ENCODE peak calls at places on chromosomes 7 and 10, in nine cellular contexts. I is SW480; B is RCC 7860; U is DND-41; G is fibroblast of lung; E is stimulated activated CD4-positive, alpha-beta T cell treated with anti-CD3 and anti-CD28 coated beads, Interleukin-4, amount 100 ng/mL, for 48 hours; C is KG1; H is frontal cortex; V is G401. W is an unnamed sample.

GRCh38 chr7:159103382-159104187 is 41.1 kb downstream of the VIPR2 start:
- DNase-seq in I (no peak), B (no peak), U (no peak), G (no peak), E (no peak), C (no peak), H (no peak), V (no peak), W (no peak)

GRCh38 chr7:116772926-116773749 is 89.2 kb upstream of the CAPZA2 start:
- DNase-seq in I (no peak), B (peak), U (no peak), G (no peak), E (no peak), C (no peak), H (no peak), V (no peak), W (no peak)

GRCh38 chr10:131654471-131655087 is 246.2 kb upstream of the PPP2R2D start:
- DNase-seq in I (no peak), B (no peak), U (no peak), G (no peak), E (no peak), C (no peak), H (no peak), V (no peak), W (no peak)

GRCh38 chr7:119720541-119720940 is 552.4 kb upstream of the KCND2 start:
- DNase-seq in I (no peak), B (peak), U (no peak), G (peak), E (no peak), C (no peak), H (no peak), V (no peak), W (peak)

GRCh38 chr7:16423761-16424160 is 2.4 kb upstream of the CRPPA start:
- DNase-seq in I (no peak), B (no peak), U (no peak), G (no peak), E (no peak), C (no peak), H (no peak), V (no peak), W (peak)

GRCh38 chr7:95396136-95397032 is at the start of gene PON3:
- DNase-seq in I (no peak), B (no peak), U (no peak), G (no peak), E (peak), C (no peak), H (no peak), V (no peak), W (no peak)

GRCh38 chr7:119802147-119802546 is 470.8 kb upstream of the KCND2 start:
- DNase-seq in I (no peak), B (no peak), U (no peak), G (no peak), E (no peak), C (no peak), H (no peak), V (no peak), W (no peak)

GRCh38 chr10:13705526-13706169 is 118.9 kb downstream of the PRPF18 start:
- DNase-seq in I (no peak), B (no peak), U (no peak), G (peak), E (no peak), C (no peak), H (no peak), V (peak), W (no peak)

W was measured in adipocyte.